ENCODE peak calls at places on chromosome 3, in seven cellular contexts. E, N, M, Z, O, I and G are unnamed samples.

GRCh38 chr3:161413127-161413854 is 42.0 kb upstream of the SPTSSB start:
- DNase-seq in E (no peak), N (no peak), M (no peak), Z (no peak), O (no peak), I (no peak), G (no peak)

GRCh38 chr3:88188436-88188835 is 38.7 kb downstream of the C3orf38 start:
- DNase-seq in E (peak; percentile 21), N (peak; percentile 4), M (no peak), Z (no peak), O (peak; percentile 7), I (no peak), G (no peak)

GRCh38 chr3:185823280-185824044 is 1.4 kb downstream of the IGF2BP2 start:
- DNase-seq in E (no peak), N (peak; percentile 62), M (no peak), Z (no peak), O (peak; percentile 68), I (no peak), G (no peak)

GRCh38 chr3:8416965-8417364 is 84.7 kb upstream of the LMCD1 start:
- DNase-seq in E (no peak), N (peak; percentile 38), M (no peak), Z (peak; percentile 6), O (no peak), I (no peak), G (no peak)

GRCh38 chr3:128052831-128053419 is 688 bp downstream of the SEC61A1 start:
- DNase-seq in E (peak; percentile 46), N (no peak), M (no peak), Z (no peak), O (no peak), I (no peak), G (no peak)

GRCh38 chr3:9339750-9340449 is 23.0 kb upstream of the THUMPD3 start:
- DNase-seq in E (no peak), N (no peak), M (no peak), Z (peak; percentile 12), O (no peak), I (no peak), G (no peak)

GRCh38 chr3:71504250-71505036 is 79.1 kb downstream of the FOXP1 start:
- DNase-seq in E (no peak), N (peak; percentile 21), M (no peak), Z (peak; percentile 15), O (no peak), I (no peak), G (no peak)

GRCh38 chr3:156507285-156507684 is 47.6 kb downstream of the SSR3 start:
- DNase-seq in E (no peak), N (no peak), M (no peak), Z (no peak), O (no peak), I (no peak), G (no peak)

GRCh38 chr3:40306336-40306735 is 3.2 kb upstream of the EIF1B start:
- DNase-seq in E (no peak), N (no peak), M (no peak), Z (no peak), O (no peak), I (no peak), G (no peak)

GRCh38 chr3:160184655-160185054 is 40.6 kb upstream of the C3orf80 start:
- DNase-seq in E (no peak), N (no peak), M (no peak), Z (no peak), O (no peak), I (no peak), G (no peak)

GRCh38 chr3:107868449-107868848 is 222.4 kb downstream of the CD47 start:
- DNase-seq in E (no peak), N (no peak), M (no peak), Z (no peak), O (no peak), I (no peak), G (no peak)

GRCh38 chr3:106349191-106349881 is 480.5 kb upstream of the CBLB start:
- DNase-seq in E (no peak), N (no peak), M (no peak), Z (no peak), O (no peak), I (no peak), G (no peak)

GRCh38 chr3:188185717-188186236 is 31.8 kb downstream of the LPP start:
- DNase-seq in E (peak; percentile 85), N (no peak), M (no peak), Z (no peak), O (no peak), I (no peak), G (no peak)

GRCh38 chr3:67875338-67875737 is 220.9 kb upstream of the SUCLG2 start:
- DNase-seq in E (peak; percentile 50), N (no peak), M (no peak), Z (no peak), O (no peak), I (no peak), G (no peak)

GRCh38 chr3:196793224-196793623 is 53.6 kb downstream of the PAK2 start:
- DNase-seq in E (peak; percentile 84), N (no peak), M (no peak), Z (peak; percentile 29), O (peak; percentile 25), I (no peak), G (peak; percentile 73)

GRCh38 chr3:151124476-151124875 is 39.0 kb downstream of the MED12L start:
- DNase-seq in E (no peak), N (no peak), M (no peak), Z (no peak), O (no peak), I (no peak), G (no peak)

GRCh38 chr3:10408680-10409079 is 87.8 kb upstream of the SEC13 start:
- DNase-seq in E (no peak), N (no peak), M (no peak), Z (no peak), O (no peak), I (no peak), G (no peak)

GRCh38 chr3:162602619-162603018 is 1106.0 kb downstream of the OTOL1 start:
- DNase-seq in E (no peak), N (no peak), M (no peak), Z (no peak), O (no peak), I (no peak), G (no peak)

GRCh38 chr3:155270485-155271342 is 22.8 kb downstream of the STRIT1 start:
- DNase-seq in E (no peak), N (peak; percentile 56), M (no peak), Z (no peak), O (no peak), I (no peak), G (no peak)

GRCh38 chr3:126067959-126068358 is 16.0 kb downstream of the SLC41A3 start:
- DNase-seq in E (no peak), N (no peak), M (no peak), Z (no peak), O (peak; percentile 7), I (no peak), G (no peak)

GRCh38 chr3:195085356-195086130 is 185.4 kb downstream of the XXYLT1 start:
- DNase-seq in E (no peak), N (no peak), M (no peak), Z (no peak), O (no peak), I (no peak), G (no peak)

GRCh38 chr3:81740731-81741130 is 20.7 kb downstream of the GBE1 start:
- DNase-seq in E (no peak), N (no peak), M (no peak), Z (no peak), O (no peak), I (no peak), G (no peak)

GRCh38 chr3:148789156-148789555 is 38.5 kb upstream of the CPB1 start:
- DNase-seq in E (no peak), N (no peak), M (no peak), Z (no peak), O (no peak), I (no peak), G (no peak)

GRCh38 chr3:24139463-24140412 is 194.7 kb downstream of the NR1D2 start:
- DNase-seq in E (no peak), N (no peak), M (no peak), Z (no peak), O (no peak), I (no peak), G (no peak)
- TF ChIP-seq POLR2AphosphoS5 in E (no peak), N (no peak), M (no peak), Z (no peak), O (no peak), I (no peak), G (no peak)

DNA sequence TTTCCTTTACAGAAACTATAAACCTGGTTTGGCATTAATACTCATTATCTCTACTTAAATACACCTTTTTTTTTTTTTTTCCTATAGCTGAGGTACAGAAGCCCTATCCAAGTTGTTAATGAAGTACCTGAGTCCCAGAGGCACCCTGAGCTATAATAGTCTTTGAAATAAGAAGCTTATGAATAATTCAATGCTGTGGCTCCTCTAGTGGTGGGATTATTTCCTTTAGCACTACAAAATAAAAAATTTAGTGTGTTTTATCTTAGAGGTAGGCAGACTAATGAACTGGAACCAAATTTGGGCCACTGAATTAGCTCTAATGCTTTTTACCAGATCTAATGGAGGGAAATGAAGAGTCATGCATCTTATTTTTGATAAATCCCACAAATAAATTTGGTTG is 611.9 kb downstream of the EDEM1 start:
- DNase-seq in E (no peak), N (no peak), M (no peak), Z (no peak), O (no peak), I (no peak), G (no peak)
- TF ChIP-seq SIN3A in E (no peak), N (no peak), M (no peak), Z (no peak), O (no peak), I (no peak), G (no peak)

GRCh38 chr3:133983126-133983525 is 46.6 kb downstream of the SLCO2A1 start:
- DNase-seq in E (no peak), N (no peak), M (no peak), Z (no peak), O (no peak), I (no peak), G (no peak)

GRCh38 chr3:133980550-133980949 is 49.2 kb downstream of the SLCO2A1 start:
- DNase-seq in E (no peak), N (no peak), M (no peak), Z (no peak), O (no peak), I (no peak), G (no peak)

GRCh38 chr3:133980035-133980434 is 49.7 kb downstream of the SLCO2A1 start:
- DNase-seq in E (no peak), N (no peak), M (no peak), Z (no peak), O (no peak), I (no peak), G (no peak)

GRCh38 chr3:133977568-133977967 is 52.2 kb downstream of the SLCO2A1 start:
- DNase-seq in E (no peak), N (no peak), M (no peak), Z (no peak), O (no peak), I (no peak), G (no peak)

DNA sequence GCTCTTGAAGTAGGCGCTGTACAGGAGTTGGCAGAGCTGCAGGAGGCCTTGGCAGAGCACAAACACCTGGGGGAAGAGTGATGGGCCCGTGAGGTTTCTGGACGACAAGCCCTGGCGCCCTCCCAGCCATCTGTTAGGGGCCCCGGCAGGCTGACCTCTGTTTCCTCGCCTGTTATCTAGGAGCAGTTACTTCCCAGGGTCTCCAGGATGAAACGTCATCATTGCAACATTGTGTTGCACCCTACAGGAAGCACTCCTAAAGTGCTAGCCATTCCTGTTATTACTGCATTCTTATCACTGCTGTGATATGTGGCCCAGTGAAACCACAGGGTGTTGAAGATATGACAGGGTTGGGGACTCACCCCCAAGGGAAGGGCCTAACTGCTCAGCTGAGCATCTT is 50.2 kb downstream of the SLCO2A1 start:
- DNase-seq in E (no peak), N (no peak), M (no peak), Z (no peak), O (no peak), I (no peak), G (no peak)
- TF ChIP-seq POLR2AphosphoS5 in E (no peak), N (no peak), M (no peak), Z (no peak), O (no peak), I (no peak), G (no peak)

GRCh38 chr3:104273046-104273649 is 1093.6 kb upstream of the ALCAM start:
- DNase-seq in E (peak; percentile 31), N (no peak), M (no peak), Z (peak; percentile 19), O (no peak), I (no peak), G (peak; percentile 8)
- TF ChIP-seq SIN3A in E (no peak), N (no peak), M (no peak), Z (no peak), O (no peak), I (no peak), G (no peak)